ENCODE peak calls at places on chromosomes 2 and 18, in four cellular contexts. J is K562, Z is HepG2, G is GM12878. U is an unnamed sample.

GRCh38 chr18:72935744-72936143 is 68.0 kb upstream of the NETO1 start:
- DNase-seq in J (no peak), G (no peak), Z (no peak), U (no peak)

GRCh38 chr2:230700447-230700846 is 12.2 kb upstream of the CAB39 start:
- DNase-seq in J (no peak), G (no peak), Z (no peak), U (no peak)

GRCh38 chr2:96340493-96341414 is 5.2 kb downstream of the NCAPH start:
- DNase-seq in G (no peak), Z (no peak), J (no peak), U (no peak)

GRCh38 chr2:211354481-211354880 is 798.1 kb downstream of the CPS1 start:
- DNase-seq in Z (no peak), J (no peak), G (no peak), U (no peak)

GRCh38 chr18:76436342-76436741 is 58.7 kb downstream of the ZNF516 start:
- DNase-seq in Z (no peak), G (no peak), J (no peak), U (no peak)

GRCh38 chr2:203683932-203684556 is 22.4 kb upstream of the CD28 start:
- DNase-seq in J (no peak), G (peak), Z (peak), U (no peak)

GRCh38 chr2:207770602-207771404 is 1.1 kb upstream of the FZD5 start:
- DNase-seq in G (no peak), J (no peak), Z (no peak), U (no peak)

GRCh38 chr2:59389240-59389639 is 1148.1 kb upstream of the FANCL start:
- DNase-seq in G (no peak), Z (no peak), J (no peak), U (no peak)

GRCh38 chr18:31510319-31510718 is 12.3 kb downstream of the DSG2 start:
- DNase-seq in Z (peak), G (no peak), J (no peak), U (no peak)

GRCh38 chr2:96241901-96242611 is 23.7 kb downstream of the TMEM127 start:
- DNase-seq in Z (no peak), G (peak), J (no peak), U (no peak)

GRCh38 chr18:22210331-22210754 is 41.0 kb downstream of the GATA6 start:
- DNase-seq in G (no peak), J (no peak), Z (no peak), U (no peak)

GRCh38 chr2:219386532-219387280 is 1.0 kb downstream of the DNPEP start:
- DNase-seq in J (no peak), G (no peak), Z (no peak), U (no peak)

GRCh38 chr2:232886632-232887031 is 16.6 kb downstream of the SNORC start:
- DNase-seq in J (no peak), G (no peak), Z (no peak), U (no peak)

GRCh38 chr2:160241251-160242137 is 41.4 kb upstream of the ITGB6 start:
- DNase-seq in Z (no peak), G (no peak), J (no peak), U (no peak)

GRCh38 chr2:174047746-174048145 is 82.6 kb upstream of the SP3 start:
- DNase-seq in J (no peak), Z (no peak), G (no peak), U (no peak)
- TF ChIP-seq TARDBP in J (no peak), Z (no peak), G (no peak), U (no peak)

GRCh38 chr2:101135412-101136296 is 15.5 kb downstream of the TBC1D8 start:
- DNase-seq in J (no peak), Z (peak), G (no peak), U (no peak)
- TF ChIP-seq TARDBP in J (no peak), Z (no peak), G (no peak), U (no peak)

GRCh38 chr18:67425724-67426123 is 90.8 kb downstream of the DSEL start:
- DNase-seq in G (no peak), J (no peak), Z (no peak), U (no peak)
- TF ChIP-seq TARDBP in G (no peak), J (no peak), Z (no peak), U (no peak)

GRCh38 chr18:60538891-60539290 is 166.3 kb upstream of the MC4R start:
- DNase-seq in J (no peak), Z (no peak), G (no peak), U (no peak)

GRCh38 chr18:60537074-60537473 is 164.5 kb upstream of the MC4R start:
- DNase-seq in J (no peak), G (no peak), Z (no peak), U (no peak)

DNA sequence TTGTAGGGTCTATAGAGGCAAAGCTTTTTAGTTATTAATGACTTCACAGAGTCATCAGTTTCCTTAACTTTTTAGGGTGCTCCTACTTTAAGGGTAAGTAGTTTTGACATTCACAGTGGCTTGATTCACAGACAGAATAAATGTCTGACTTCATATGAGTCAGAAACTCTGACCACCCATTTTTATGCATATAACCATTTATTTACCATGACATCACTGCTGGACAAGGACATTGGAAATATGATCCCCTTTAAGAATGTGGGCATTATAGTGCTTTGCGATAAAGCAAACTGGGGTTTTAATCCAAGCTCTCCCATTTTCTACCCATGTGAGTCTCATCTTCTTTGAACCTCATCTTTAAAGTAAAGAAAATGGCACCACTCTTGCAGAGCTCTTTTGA is 162.0 kb upstream of the MC4R start:
- DNase-seq in J (no peak), G (no peak), Z (no peak), U (no peak)
- TF ChIP-seq TARDBP in J (no peak), G (no peak), Z (no peak), U (no peak)